ENCODE peak calls at places on chromosomes 11 and 22, in nine cellular contexts. T is GM12892; A is bronchial epithelial cell; D is mesendoderm; E is NCI-H446; X is substantia nigra; S is T-helper 1 cell; F is activated CD4-positive, alpha-beta T cell treated with anti-CD3 and anti-CD28 coated beads for 48 hours; G is astrocyte. V is an unnamed sample.

GRCh38 chr11:65863889-65864757 is 3.9 kb downstream of the MUS81 start:
- DNase-seq in T (no peak), A (no peak), D (no peak), E (no peak), X (no peak), S (no peak), F (no peak), G (no peak), V (no peak)

GRCh38 chr11:71555508-71555907 is 7.3 kb downstream of the KRTAP5-9 start:
- DNase-seq in T (no peak), A (no peak), D (no peak), E (no peak), X (no peak), S (no peak), F (no peak), G (no peak), V (no peak)

GRCh38 chr11:109554951-109555350 is 133.0 kb downstream of the C11orf87 start:
- DNase-seq in T (no peak), A (peak; percentile 15), D (no peak), E (no peak), X (no peak), S (no peak), F (no peak), G (no peak), V (no peak)

GRCh38 chr11:112344040-112344413 is 83.4 kb upstream of the PLET1 start:
- DNase-seq in T (no peak), A (no peak), D (no peak), E (no peak), X (no peak), S (no peak), F (no peak), G (no peak), V (no peak)

GRCh38 chr11:26655287-26655686 is 66.6 kb downstream of the SLC5A12 start:
- DNase-seq in T (no peak), A (no peak), D (no peak), E (no peak), X (no peak), S (no peak), F (no peak), G (no peak), V (no peak)

GRCh38 chr11:60252709-60253108 is 9.8 kb upstream of the MS4A4E start:
- DNase-seq in T (no peak), A (no peak), D (no peak), E (no peak), X (no peak), S (no peak), F (no peak), G (no peak), V (no peak)

GRCh38 chr11:63459586-63459985 is 31.4 kb downstream of the PLAAT5 start:
- DNase-seq in T (no peak), A (peak; percentile 29), D (peak; percentile 96), E (no peak), X (no peak), S (no peak), F (no peak), G (no peak), V (no peak)

GRCh38 chr11:665707-666281 is 28.7 kb downstream of the DRD4 start:
- DNase-seq in T (no peak), A (no peak), D (no peak), E (no peak), X (no peak), S (no peak), F (no peak), G (peak; percentile 4), V (no peak)

GRCh38 chr22:45672564-45673481 is 1.2 kb downstream of the ATXN10 start:
- DNase-seq in T (no peak), A (no peak), D (no peak), E (no peak), X (no peak), S (no peak), F (no peak), G (no peak), V (no peak)

GRCh38 chr11:7319501-7319900 is 67.8 kb downstream of the SYT9 start:
- DNase-seq in T (no peak), A (no peak), D (no peak), E (no peak), X (no peak), S (no peak), F (no peak), G (no peak), V (no peak)

GRCh38 chr11:102983491-102983890 is 28.0 kb upstream of the MMP13 start:
- DNase-seq in T (no peak), A (peak; percentile 37), D (no peak), E (no peak), X (no peak), S (no peak), F (no peak), G (no peak), V (no peak)

GRCh38 chr11:68314203-68314885 is 2.0 kb downstream of the LRP5 start:
- DNase-seq in T (no peak), A (no peak), D (peak; percentile 67), E (no peak), X (no peak), S (no peak), F (no peak), G (no peak), V (no peak)

GRCh38 chr11:122069946-122070345 is 46.1 kb downstream of the BLID start:
- DNase-seq in T (no peak), A (peak; percentile 43), D (peak; percentile 48), E (no peak), X (no peak), S (no peak), F (peak; percentile 8), G (peak; percentile 91), V (peak; percentile 20)

GRCh38 chr11:65373839-65374580 is 8.4 kb downstream of the SLC25A45 start:
- DNase-seq in T (no peak), A (no peak), D (no peak), E (no peak), X (no peak), S (no peak), F (no peak), G (no peak), V (no peak)

GRCh38 chr11:114318361-114318760 is 22.2 kb downstream of the NNMT start:
- DNase-seq in T (no peak), A (no peak), D (no peak), E (no peak), X (no peak), S (no peak), F (no peak), G (no peak), V (no peak)

GRCh38 chr11:75576445-75577049 is 14.5 kb downstream of the SERPINH1 start:
- DNase-seq in T (peak; percentile 53), A (peak; percentile 37), D (peak; percentile 94), E (no peak), X (no peak), S (no peak), F (peak; percentile 23), G (peak; percentile 68), V (no peak)

GRCh38 chr11:61480261-61480660 is 28.3 kb upstream of the LRRC10B start:
- DNase-seq in T (no peak), A (no peak), D (no peak), E (no peak), X (no peak), S (no peak), F (no peak), G (no peak), V (no peak)

GRCh38 chr22:22884888-22885840 is 2.5 kb upstream of the IGLL5 start:
- DNase-seq in T (peak; percentile 77), A (no peak), D (no peak), E (no peak), X (no peak), S (no peak), F (peak; percentile 63), G (no peak), V (no peak)

GRCh38 chr11:30282289-30282631 is 40.6 kb upstream of the ARL14EP start:
- DNase-seq in T (no peak), A (no peak), D (no peak), E (no peak), X (no peak), S (no peak), F (no peak), G (no peak), V (no peak)

GRCh38 chr22:24390576-24390975 is 36.8 kb upstream of the ADORA2A start:
- DNase-seq in T (no peak), A (no peak), D (no peak), E (no peak), X (no peak), S (no peak), F (no peak), G (no peak), V (no peak)

GRCh38 chr11:122007611-122008071 is 108.4 kb downstream of the BLID start:
- DNase-seq in T (no peak), A (no peak), D (no peak), E (peak; percentile 2), X (no peak), S (no peak), F (no peak), G (peak; percentile 50), V (no peak)

GRCh38 chr11:134391170-134391569 is 20.9 kb downstream of the B3GAT1 start:
- DNase-seq in T (no peak), A (no peak), D (no peak), E (no peak), X (no peak), S (no peak), F (no peak), G (no peak), V (no peak)

GRCh38 chr11:70078095-70078795 is at the start of gene ANO1:
- DNase-seq in T (no peak), A (no peak), D (no peak), E (no peak), X (no peak), S (no peak), F (no peak), G (no peak), V (no peak)

GRCh38 chr11:60367896-60368295 is 10.4 kb upstream of the MS4A7 start:
- DNase-seq in T (no peak), A (no peak), D (no peak), E (no peak), X (no peak), S (no peak), F (no peak), G (no peak), V (no peak)

GRCh38 chr11:45180158-45180887 is 33.9 kb downstream of the PRDM11 start:
- DNase-seq in T (no peak), A (peak; percentile 25), D (peak; percentile 62), E (no peak), X (no peak), S (no peak), F (peak; percentile 15), G (no peak), V (no peak)

GRCh38 chr11:2571598-2572281 is 126.9 kb downstream of the KCNQ1 start:
- DNase-seq in T (no peak), A (no peak), D (no peak), E (no peak), X (no peak), S (no peak), F (no peak), G (no peak), V (no peak)

GRCh38 chr22:38034278-38034882 is 22.8 kb upstream of the PICK1 start:
- DNase-seq in T (no peak), A (peak; percentile 81), D (peak; percentile 94), E (no peak), X (peak; percentile 73), S (no peak), F (no peak), G (peak; percentile 86), V (peak; percentile 76)

GRCh38 chr11:85825590-85825989 is 14.6 kb upstream of the SYTL2 start:
- DNase-seq in T (no peak), A (no peak), D (no peak), E (no peak), X (no peak), S (no peak), F (no peak), G (no peak), V (no peak)

GRCh38 chr22:23847991-23848864 is 9.4 kb upstream of the DERL3 start:
- DNase-seq in T (no peak), A (no peak), D (peak; percentile 61), E (no peak), X (no peak), S (no peak), F (no peak), G (no peak), V (no peak)

GRCh38 chr22:23383491-23384450 is 196.3 kb downstream of the IGLL1 start:
- DNase-seq in T (no peak), A (no peak), D (peak; percentile 57), E (peak; percentile 24), X (no peak), S (no peak), F (no peak), G (no peak), V (peak; percentile 48)

GRCh38 chr11:64007160-64007628 is 21.0 kb downstream of the OTUB1 start:
- DNase-seq in T (no peak), A (no peak), D (peak; percentile 44), E (no peak), X (no peak), S (no peak), F (no peak), G (no peak), V (no peak)